ENCODE peak calls at places on chromosomes 16 and 17, in four cellular contexts. One of them, this sample, is unnamed.

GRCh38 chr16:5026664-5027063 is 7.1 kb downstream of the NAGPA start:
- DNase-seq in GM23248: no peak
- DNase-seq in GM23338: no peak
- DNase-seq in fibroblast of lung: no peak
- DNase-seq in this sample: no peak

GRCh38 chr17:79781691-79782575 is 4.0 kb downstream of the CBX2 start:
- DNase-seq in GM23338: no peak
- DNase-seq in GM23248: no peak
- DNase-seq in fibroblast of lung: no peak
- DNase-seq in this sample: no peak

GRCh38 chr16:2845116-2845515 is 12.9 kb downstream of the PRSS22 start:
- DNase-seq in GM23248: no peak
- DNase-seq in GM23338: no peak
- DNase-seq in fibroblast of lung: no peak
- DNase-seq in this sample: no peak

GRCh38 chr16:12753203-12754023 is 50.3 kb downstream of the CPPED1 start:
- DNase-seq in GM23248: no peak
- DNase-seq in fibroblast of lung: no peak
- DNase-seq in GM23338: no peak
- DNase-seq in this sample: no peak

GRCh38 chr17:17798010-17798556 is 38.7 kb downstream of the SREBF1 start:
- DNase-seq in GM23338: no peak
- DNase-seq in GM23248: no peak
- DNase-seq in fibroblast of lung: no peak
- DNase-seq in this sample: no peak

GRCh38 chr16:23496826-23497542 is 13.3 kb downstream of the GGA2 start:
- DNase-seq in fibroblast of lung: no peak
- DNase-seq in GM23248: peak; percentile 83
- DNase-seq in GM23338: no peak
- DNase-seq in this sample: no peak

GRCh38 chr17:2814049-2814448 is 17.8 kb downstream of the RAP1GAP2 start:
- DNase-seq in GM23338: no peak
- DNase-seq in GM23248: no peak
- DNase-seq in fibroblast of lung: no peak
- DNase-seq in this sample: no peak

GRCh38 chr16:3190949-3191353 is 2.9 kb downstream of the OR1F1 start:
- DNase-seq in GM23248: no peak
- DNase-seq in GM23338: no peak
- DNase-seq in fibroblast of lung: no peak
- DNase-seq in this sample: no peak

GRCh38 chr17:14428640-14429029 is 127.8 kb downstream of the HS3ST3B1 start:
- DNase-seq in GM23338: no peak
- DNase-seq in GM23248: no peak
- DNase-seq in fibroblast of lung: no peak
- DNase-seq in this sample: peak; percentile 60

GRCh38 chr17:35243459-35244204 is 760 bp downstream of the SLFN5 start:
- DNase-seq in GM23248: peak; percentile 86
- DNase-seq in GM23338: peak; percentile 54
- DNase-seq in fibroblast of lung: peak; percentile 71
- DNase-seq in this sample: no peak

GRCh38 chr17:42667088-42667951 is 8.2 kb downstream of the TUBG2 start:
- DNase-seq in GM23248: peak; percentile 93
- DNase-seq in fibroblast of lung: peak; percentile 81
- DNase-seq in GM23338: no peak
- DNase-seq in this sample: no peak

GRCh38 chr17:2707721-2708584 is 3.6 kb downstream of the CLUH start:
- DNase-seq in GM23338: peak; percentile 79
- DNase-seq in GM23248: peak; percentile 40
- DNase-seq in fibroblast of lung: no peak
- DNase-seq in this sample: no peak

GRCh38 chr17:73600103-73600871 is 44.0 kb downstream of the SDK2 start:
- DNase-seq in GM23248: peak; percentile 53
- DNase-seq in fibroblast of lung: no peak
- DNase-seq in GM23338: no peak
- DNase-seq in this sample: no peak

GRCh38 chr17:77527836-77528505 is 387.2 kb downstream of the SEC14L1 start:
- DNase-seq in GM23338: no peak
- DNase-seq in fibroblast of lung: no peak
- DNase-seq in GM23248: no peak
- DNase-seq in this sample: no peak

GRCh38 chr16:27723711-27724490 is 174.0 kb downstream of the KATNIP start:
- DNase-seq in GM23248: no peak
- DNase-seq in fibroblast of lung: no peak
- DNase-seq in GM23338: no peak
- DNase-seq in this sample: no peak

GRCh38 chr17:50219345-50219744 is 17.9 kb upstream of the COL1A1 start:
- DNase-seq in GM23248: peak; percentile 92
- DNase-seq in fibroblast of lung: peak; percentile 94
- DNase-seq in GM23338: no peak
- DNase-seq in this sample: no peak

GRCh38 chr17:50220811-50221210 is 19.4 kb upstream of the COL1A1 start:
- DNase-seq in fibroblast of lung: no peak
- DNase-seq in GM23248: no peak
- DNase-seq in GM23338: no peak
- DNase-seq in this sample: no peak

GRCh38 chr17:50219939-50220465 is 18.6 kb upstream of the COL1A1 start:
- DNase-seq in GM23248: peak; percentile 90
- DNase-seq in fibroblast of lung: peak; percentile 84
- DNase-seq in GM23338: no peak
- DNase-seq in this sample: no peak

GRCh38 chr17:50218071-50218759 is 16.8 kb upstream of the COL1A1 start:
- DNase-seq in fibroblast of lung: no peak
- DNase-seq in GM23338: no peak
- DNase-seq in GM23248: peak; percentile 61
- DNase-seq in this sample: no peak

DNA sequence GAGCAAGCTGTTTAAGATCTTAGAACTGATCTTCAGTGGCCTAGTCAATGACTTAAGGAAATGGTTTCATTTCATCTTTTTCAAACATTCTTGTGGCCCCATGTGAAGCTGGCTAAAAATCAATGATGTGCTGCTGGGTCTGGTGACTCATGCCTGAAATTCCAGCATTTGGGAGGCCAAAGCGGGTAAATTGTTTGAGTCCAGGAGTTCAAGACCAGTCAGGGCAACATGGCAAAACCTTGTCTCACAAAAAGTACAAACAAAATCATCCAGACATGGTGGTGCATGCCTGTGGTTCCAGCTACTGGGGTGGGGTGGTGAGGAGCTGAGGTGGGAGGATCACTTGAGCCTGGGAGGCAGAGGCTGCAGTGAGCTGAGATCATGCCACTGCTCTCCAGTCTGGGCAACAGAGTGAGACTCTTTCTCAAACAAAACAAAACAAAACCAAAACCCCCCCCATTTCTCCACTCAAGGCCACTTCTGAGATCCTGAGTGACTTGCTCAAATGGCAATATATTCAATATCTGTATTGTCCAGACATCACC is 17.4 kb upstream of the COL1A1 start:
- DNase-seq in GM23248: peak; percentile 90
- DNase-seq in fibroblast of lung: peak; percentile 98
- DNase-seq in GM23338: no peak
- DNase-seq in this sample: no peak
- H3K4me3 ChIP-seq in GM23248: peak overlapping the region; percentile 65
- H3K4me3 ChIP-seq in fibroblast of lung: peak overlapping the region; percentile 31
- H3K4me3 ChIP-seq in GM23338: no peak overlapping the region
- H3K4me3 ChIP-seq in this sample: no peak overlapping the region

GRCh38 chr16:86198201-86199118 is 299.5 kb downstream of the IRF8 start:
- DNase-seq in GM23248: no peak
- DNase-seq in fibroblast of lung: no peak
- DNase-seq in GM23338: no peak
- DNase-seq in this sample: no peak
- H3K27me3 ChIP-seq in GM23248: peaks cover 98% of the 10 kb centered on the region
- H3K27me3 ChIP-seq in fibroblast of lung: peaks cover 7% of the 10 kb centered on the region
- H3K27me3 ChIP-seq in GM23338: no peaks in the 10 kb centered on the region
- H3K27me3 ChIP-seq in this sample: no peaks in the 10 kb centered on the region

GRCh38 chr16:89621698-89622409 is 8.4 kb downstream of the DPEP1 start:
- DNase-seq in GM23248: no peak
- DNase-seq in GM23338: no peak
- DNase-seq in fibroblast of lung: no peak
- DNase-seq in this sample: no peak

GRCh38 chr16:89623511-89624232 is 10.2 kb downstream of the DPEP1 start:
- DNase-seq in fibroblast of lung: no peak
- DNase-seq in GM23338: no peak
- DNase-seq in GM23248: peak; percentile 60
- DNase-seq in this sample: no peak

GRCh38 chr16:89621136-89621697 is 7.8 kb downstream of the DPEP1 start:
- DNase-seq in GM23338: no peak
- DNase-seq in GM23248: no peak
- DNase-seq in fibroblast of lung: no peak
- DNase-seq in this sample: no peak

GRCh38 chr16:89620406-89620841 is 7.0 kb downstream of the DPEP1 start:
- DNase-seq in GM23338: no peak
- DNase-seq in fibroblast of lung: no peak
- DNase-seq in GM23248: no peak
- DNase-seq in this sample: peak; percentile 69

GRCh38 chr16:89624775-89625761 is 11.6 kb downstream of the DPEP1 start:
- DNase-seq in fibroblast of lung: no peak
- DNase-seq in GM23338: no peak
- DNase-seq in GM23248: no peak
- DNase-seq in this sample: no peak
- H2AFZ ChIP-seq in fibroblast of lung: no peak overlapping the region
- H2AFZ ChIP-seq in GM23338: peak overlapping the region; percentile 66
- H2AFZ ChIP-seq in GM23248: no peak overlapping the region
- H2AFZ ChIP-seq in this sample: no peak overlapping the region

GRCh38 chr17:19796457-19796856 is 48.4 kb upstream of the ALDH3A1 start:
- DNase-seq in GM23338: no peak
- DNase-seq in GM23248: no peak
- DNase-seq in fibroblast of lung: no peak
- DNase-seq in this sample: no peak
- H3K4me3 ChIP-seq in GM23338: no peak overlapping the region
- H3K4me3 ChIP-seq in GM23248: no peak overlapping the region
- H3K4me3 ChIP-seq in fibroblast of lung: no peak overlapping the region
- H3K4me3 ChIP-seq in this sample: no peak overlapping the region

DNA sequence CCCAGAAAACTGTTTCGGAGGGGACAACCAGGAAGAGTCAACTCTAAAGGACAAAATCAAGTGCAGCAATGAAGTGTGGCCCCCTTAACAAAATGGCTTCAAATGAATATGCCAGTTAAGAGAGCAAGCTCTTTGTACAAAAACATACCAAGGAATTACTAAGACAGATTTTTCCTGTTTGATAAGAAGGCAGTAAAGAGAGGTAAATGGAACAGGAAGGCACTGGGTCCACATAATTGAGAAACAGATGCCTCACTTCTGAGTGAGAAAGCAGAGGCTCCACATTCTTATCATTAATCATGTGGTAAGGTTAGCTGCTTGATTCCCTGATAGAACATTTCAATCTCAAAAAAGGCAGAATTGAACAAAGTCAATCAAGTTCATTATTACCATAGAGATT is 44.9 kb downstream of the MBTD1 start:
- DNase-seq in fibroblast of lung: no peak
- DNase-seq in GM23338: no peak
- DNase-seq in GM23248: no peak
- DNase-seq in this sample: no peak
- H3K27me3 ChIP-seq in fibroblast of lung: no peaks in the 10 kb centered on the region
- H3K27me3 ChIP-seq in GM23338: no peaks in the 10 kb centered on the region
- H3K27me3 ChIP-seq in GM23248: no peaks in the 10 kb centered on the region
- H3K27me3 ChIP-seq in this sample: no peaks in the 10 kb centered on the region

GRCh38 chr16:70685061-70685937 is 554 bp downstream of the MTSS2 start:
- DNase-seq in GM23338: no peak
- DNase-seq in fibroblast of lung: no peak
- DNase-seq in GM23248: peak; percentile 44
- DNase-seq in this sample: no peak
- H2AFZ ChIP-seq in GM23338: no peak overlapping the region
- H2AFZ ChIP-seq in fibroblast of lung: no peak overlapping the region
- H2AFZ ChIP-seq in GM23248: no peak overlapping the region
- H2AFZ ChIP-seq in this sample: no peak overlapping the region

GRCh38 chr17:75476752-75477492 is 20.5 kb downstream of the TMEM94 start:
- DNase-seq in GM23248: no peak
- DNase-seq in fibroblast of lung: no peak
- DNase-seq in GM23338: no peak
- DNase-seq in this sample: no peak
- H3K4me3 ChIP-seq in GM23248: no peak overlapping the region
- H3K4me3 ChIP-seq in fibroblast of lung: no peak overlapping the region
- H3K4me3 ChIP-seq in GM23338: no peak overlapping the region
- H3K4me3 ChIP-seq in this sample: no peak overlapping the region

GRCh38 chr16:8583712-8584111 is 6.6 kb downstream of the TMEM114 start:
- DNase-seq in GM23248: no peak
- DNase-seq in fibroblast of lung: no peak
- DNase-seq in GM23338: peak; percentile 53
- DNase-seq in this sample: no peak

GRCh38 chr16:8585942-8586341 is 4.4 kb downstream of the TMEM114 start:
- DNase-seq in fibroblast of lung: no peak
- DNase-seq in GM23338: no peak
- DNase-seq in GM23248: no peak
- DNase-seq in this sample: no peak

GRCh38 chr16:8579559-8579958 is 10.8 kb downstream of the TMEM114 start:
- DNase-seq in GM23248: no peak
- DNase-seq in GM23338: no peak
- DNase-seq in fibroblast of lung: no peak
- DNase-seq in this sample: no peak

GRCh38 chr16:8581923-8582580 is 8.3 kb downstream of the TMEM114 start:
- DNase-seq in GM23338: no peak
- DNase-seq in fibroblast of lung: peak; percentile 6
- DNase-seq in GM23248: no peak
- DNase-seq in this sample: no peak

GRCh38 chr16:8583199-8583598 is 7.1 kb downstream of the TMEM114 start:
- DNase-seq in GM23248: peak; percentile 53
- DNase-seq in GM23338: no peak
- DNase-seq in fibroblast of lung: peak; percentile 25
- DNase-seq in this sample: no peak
- H3K27me3 ChIP-seq in GM23248: peaks cover 12% of the 10 kb centered on the region
- H3K27me3 ChIP-seq in GM23338: peaks cover 15% of the 10 kb centered on the region
- H3K27me3 ChIP-seq in fibroblast of lung: peaks cover 8% of the 10 kb centered on the region
- H3K27me3 ChIP-seq in this sample: no peaks in the 10 kb centered on the region

This sample was measured in Karpas-422.